ENCODE peak calls at places on chromosomes 11 and 22, in ten cellular contexts. R, N, I, A, D, E, V, B, K and T are unnamed samples.
A peak's percentile ranks its signal among the peaks of the same experiment; 100 is the strongest.

GRCh38 chr11:62370743-62371440 is 33.6 kb downstream of the ASRGL1 start:
- DNase-seq in R (no peak), N (no peak), I (peak; percentile 28), A (no peak), D (peak; percentile 66), E (no peak), V (no peak), B (no peak), K (peak; percentile 48), T (no peak)

GRCh38 chr11:2769779-2770555 is 70.2 kb upstream of the KCNQ1OT1 start:
- DNase-seq in R (peak; percentile 2), N (no peak), I (no peak), A (no peak), D (peak; percentile 43), E (no peak), V (no peak), B (no peak), K (peak; percentile 10), T (no peak)

GRCh38 chr11:70466596-70466995 is 68.3 kb downstream of the CTTN start:
- DNase-seq in R (no peak), N (no peak), I (no peak), A (no peak), D (no peak), E (no peak), V (no peak), B (no peak), K (no peak), T (no peak)

GRCh38 chr11:64101461-64101860 is 64.5 kb downstream of the MACROD1 start:
- DNase-seq in R (no peak), N (no peak), I (no peak), A (no peak), D (no peak), E (peak; percentile 23), V (no peak), B (no peak), K (no peak), T (no peak)

GRCh38 chr11:65653229-65654225 is 9.2 kb downstream of the RELA start:
- DNase-seq in R (no peak), N (peak; percentile 46), I (no peak), A (no peak), D (no peak), E (no peak), V (no peak), B (no peak), K (no peak), T (peak; percentile 29)

GRCh38 chr11:34243620-34244493 is 114.0 kb downstream of the ABTB2 start:
- DNase-seq in R (no peak), N (no peak), I (no peak), A (peak; percentile 86), D (no peak), E (peak; percentile 54), V (peak; percentile 90), B (no peak), K (no peak), T (peak; percentile 78)

GRCh38 chr11:108025387-108026080 is 16.8 kb downstream of the CUL5 start:
- DNase-seq in R (peak; percentile 36), N (no peak), I (no peak), A (no peak), D (no peak), E (no peak), V (peak; percentile 11), B (no peak), K (no peak), T (no peak)

GRCh38 chr11:3626250-3626960 is 15.4 kb downstream of the ART5 start:
- DNase-seq in R (no peak), N (no peak), I (no peak), A (no peak), D (peak; percentile 84), E (no peak), V (no peak), B (no peak), K (no peak), T (no peak)

GRCh38 chr11:102680945-102681344 is 24.6 kb downstream of the MMP27 start:
- DNase-seq in R (no peak), N (no peak), I (no peak), A (no peak), D (no peak), E (peak; percentile 79), V (no peak), B (no peak), K (no peak), T (no peak)

GRCh38 chr11:111598546-111598945 is 3.7 kb upstream of the SIK2 start:
- DNase-seq in R (no peak), N (no peak), I (no peak), A (no peak), D (no peak), E (peak; percentile 77), V (peak; percentile 65), B (no peak), K (no peak), T (no peak)

GRCh38 chr22:50327711-50328019 is 853 bp upstream of the DENND6B start:
- DNase-seq in R (no peak), N (no peak), I (no peak), A (no peak), D (no peak), E (no peak), V (no peak), B (no peak), K (no peak), T (no peak)

GRCh38 chr11:116037851-116038250 is 533.6 kb upstream of the CADM1 start:
- DNase-seq in R (no peak), N (no peak), I (no peak), A (no peak), D (no peak), E (no peak), V (no peak), B (no peak), K (no peak), T (no peak)

GRCh38 chr11:14519692-14520085 is 497 bp downstream of the PSMA1 start:
- DNase-seq in R (no peak), N (peak; percentile 17), I (no peak), A (no peak), D (no peak), E (no peak), V (peak; percentile 43), B (peak; percentile 59), K (no peak), T (no peak)

GRCh38 chr11:69598147-69598546 is 42.8 kb upstream of the CCND1 start:
- DNase-seq in R (no peak), N (no peak), I (no peak), A (peak; percentile 34), D (no peak), E (peak; percentile 11), V (no peak), B (no peak), K (no peak), T (peak; percentile 61)

GRCh38 chr11:44623321-44623715 is 57.9 kb downstream of the CD82 start:
- DNase-seq in R (no peak), N (no peak), I (no peak), A (no peak), D (peak; percentile 52), E (no peak), V (no peak), B (no peak), K (peak; percentile 16), T (no peak)

GRCh38 chr11:108117746-108118371 is 3.5 kb upstream of the ACAT1 start:
- DNase-seq in R (no peak), N (peak; percentile 49), I (peak; percentile 13), A (peak; percentile 44), D (no peak), E (peak; percentile 73), V (peak; percentile 75), B (peak; percentile 74), K (no peak), T (peak; percentile 38)

GRCh38 chr11:10388096-10388495 is 67.0 kb upstream of the AMPD3 start:
- DNase-seq in R (no peak), N (no peak), I (no peak), A (no peak), D (no peak), E (no peak), V (no peak), B (no peak), K (no peak), T (no peak)

GRCh38 chr11:77072851-77073327 is 6.1 kb downstream of the CAPN5 start:
- DNase-seq in R (no peak), N (no peak), I (no peak), A (no peak), D (no peak), E (no peak), V (no peak), B (no peak), K (no peak), T (no peak)

GRCh38 chr11:66317322-66317765 is 500 bp upstream of the CD248 start:
- DNase-seq in R (no peak), N (peak; percentile 82), I (peak; percentile 69), A (peak; percentile 48), D (peak; percentile 76), E (peak; percentile 76), V (peak; percentile 66), B (peak; percentile 70), K (peak; percentile 58), T (no peak)

GRCh38 chr22:20312396-20313191 is 7.3 kb downstream of the DGCR6L start:
- DNase-seq in R (peak; percentile 0), N (no peak), I (no peak), A (no peak), D (peak; percentile 6), E (no peak), V (no peak), B (no peak), K (peak; percentile 11), T (no peak)

GRCh38 chr11:59865031-59865430 is 1.3 kb downstream of the TCN1 start:
- DNase-seq in R (no peak), N (no peak), I (no peak), A (no peak), D (no peak), E (no peak), V (no peak), B (no peak), K (no peak), T (no peak)

GRCh38 chr11:73577496-73577917 is 20.4 kb downstream of the FAM168A start:
- DNase-seq in R (no peak), N (peak; percentile 29), I (peak; percentile 2), A (no peak), D (no peak), E (peak; percentile 76), V (peak; percentile 31), B (no peak), K (no peak), T (no peak)

GRCh38 chr11:73965764-73966121 is 14.9 kb downstream of the DNAJB13 start:
- DNase-seq in R (no peak), N (no peak), I (no peak), A (no peak), D (no peak), E (no peak), V (no peak), B (peak; percentile 15), K (no peak), T (no peak)

GRCh38 chr11:94224078-94224477 is 80.3 kb upstream of the IZUMO1R start:
- DNase-seq in R (no peak), N (no peak), I (no peak), A (no peak), D (no peak), E (peak; percentile 12), V (no peak), B (no peak), K (no peak), T (no peak)

GRCh38 chr22:39234157-39234793 is 10.5 kb downstream of the PDGFB start:
- DNase-seq in R (no peak), N (peak; percentile 98), I (no peak), A (peak; percentile 85), D (peak; percentile 77), E (no peak), V (no peak), B (no peak), K (no peak), T (no peak)

GRCh38 chr11:96111308-96111707 is 187.4 kb upstream of the MTMR2 start:
- DNase-seq in R (no peak), N (no peak), I (no peak), A (peak; percentile 54), D (no peak), E (no peak), V (no peak), B (no peak), K (no peak), T (no peak)

GRCh38 chr22:29277927-29278326 is 9.9 kb downstream of the EWSR1 start:
- DNase-seq in R (no peak), N (no peak), I (no peak), A (no peak), D (no peak), E (no peak), V (no peak), B (no peak), K (no peak), T (no peak)

GRCh38 chr22:44371741-44372525 is 59.2 kb upstream of the SHISAL1 start:
- DNase-seq in R (no peak), N (no peak), I (no peak), A (no peak), D (peak; percentile 24), E (no peak), V (no peak), B (no peak), K (no peak), T (no peak)